ENCODE peak calls at places on chromosomes 6 and 20, in six cellular contexts. V is transverse colon; Z is CD8-positive, alpha-beta T cell; E is RWPE1; D is OCI-LY7; R is pancreas. X is an unnamed sample.

GRCh38 chr20:4216142-4216735 is 200.9 kb upstream of the RNF24 start:
- DNase-seq in V (no peak), Z (no peak), E (no peak), D (no peak), R (no peak), X (no peak)

GRCh38 chr20:4100679-4101078 is 85.3 kb upstream of the RNF24 start:
- DNase-seq in Z (no peak), D (no peak), R (no peak), E (no peak), V (no peak), X (no peak)

GRCh38 chr6:35751594-35751993 is 14.8 kb downstream of the ARMC12 start:
- DNase-seq in Z (no peak), R (no peak), E (no peak), V (no peak), D (no peak), X (no peak)

GRCh38 chr6:52263709-52264320 is 19.5 kb upstream of the IL17F start:
- DNase-seq in D (peak), E (peak), Z (peak), V (peak), R (peak), X (peak)

GRCh38 chr6:42239333-42239732 is 21.7 kb upstream of the MRPS10 start:
- DNase-seq in V (no peak), R (no peak), Z (no peak), E (peak), D (no peak), X (peak)

GRCh38 chr6:4693566-4693965 is 82.6 kb upstream of the CDYL start:
- DNase-seq in V (no peak), R (no peak), E (no peak), Z (no peak), D (no peak), X (no peak)

GRCh38 chr20:25233016-25233772 is 14.7 kb upstream of the PYGB start:
- DNase-seq in E (peak), V (peak), Z (no peak), D (no peak), R (peak), X (peak)

GRCh38 chr6:31139599-31139998 is 733 bp upstream of the PSORS1C2 start:
- DNase-seq in D (no peak), Z (no peak), V (no peak), R (no peak), E (no peak), X (no peak)

GRCh38 chr6:161301338-161301737 is 27.5 kb upstream of the AGPAT4 start:
- DNase-seq in V (no peak), E (peak), D (no peak), Z (no peak), R (no peak), X (peak)

GRCh38 chr6:7540595-7540994 is 876 bp upstream of the DSP start:
- DNase-seq in R (no peak), V (no peak), Z (no peak), E (no peak), D (no peak), X (no peak)

GRCh38 chr6:167290786-167291622 is at the start of gene UNC93A:
- DNase-seq in R (no peak), E (no peak), Z (no peak), D (no peak), V (no peak), X (no peak)

GRCh38 chr20:54020868-54021267 is 49.5 kb downstream of the BCAS1 start:
- DNase-seq in D (no peak), E (no peak), V (no peak), R (no peak), Z (no peak), X (no peak)

GRCh38 chr6:116005508-116005855 is 55.2 kb downstream of the FRK start:
- DNase-seq in Z (no peak), E (no peak), R (no peak), V (no peak), D (no peak), X (no peak)

GRCh38 chr6:136051140-136051775 is 198.9 kb downstream of the MTFR2 start:
- DNase-seq in D (no peak), V (no peak), E (no peak), R (no peak), Z (no peak), X (no peak)

GRCh38 chr6:51299649-51300380 is 481.1 kb downstream of the TFAP2B start:
- DNase-seq in R (no peak), D (no peak), E (peak), V (no peak), Z (no peak), X (peak)

GRCh38 chr20:37690626-37691369 is 3.0 kb upstream of the CTNNBL1 start:
- DNase-seq in D (no peak), Z (no peak), V (no peak), R (no peak), E (no peak), X (no peak)

GRCh38 chr20:16692442-16692841 is 37.4 kb upstream of the SNRPB2 start:
- DNase-seq in E (no peak), V (no peak), D (no peak), R (no peak), Z (no peak), X (no peak)

GRCh38 chr6:35054743-35055130 is 86.4 kb downstream of the TCP11 start:
- DNase-seq in D (no peak), R (no peak), Z (no peak), E (no peak), V (no peak), X (no peak)

GRCh38 chr20:20463933-20464374 is 96.0 kb downstream of the INSM1 start:
- DNase-seq in R (no peak), Z (no peak), V (no peak), D (peak), E (no peak), X (no peak)

GRCh38 chr6:55758156-55758942 is 117.0 kb downstream of the BMP5 start:
- DNase-seq in D (no peak), E (peak), R (no peak), V (no peak), Z (no peak), X (peak)

GRCh38 chr20:34058831-34059230 is 53.2 kb downstream of the EIF2S2 start:
- DNase-seq in V (no peak), D (peak), E (no peak), Z (no peak), R (no peak), X (no peak)

GRCh38 chr6:125995972-125996580 is 9.7 kb downstream of the TRMT11 start:
- DNase-seq in Z (peak), V (peak), D (peak), R (peak), E (peak), X (peak)

GRCh38 chr6:131015192-131015591 is 47.9 kb downstream of the EPB41L2 start:
- DNase-seq in D (no peak), Z (no peak), E (no peak), V (no peak), R (no peak), X (no peak)

GRCh38 chr20:41631826-41632225 is 13.6 kb upstream of the CHD6 start:
- DNase-seq in V (no peak), Z (no peak), D (no peak), R (no peak), E (no peak), X (peak)

GRCh38 chr6:27260339-27260738 is 12.8 kb downstream of the PRSS16 start:
- DNase-seq in V (no peak), Z (no peak), D (no peak), E (no peak), R (no peak), X (no peak)

GRCh38 chr6:70221025-70221714 is 81.7 kb downstream of the COL9A1 start:
- DNase-seq in Z (no peak), R (no peak), V (no peak), E (peak), D (peak), X (peak)

GRCh38 chr20:23515250-23515939 is 24.5 kb downstream of the CST8 start:
- DNase-seq in V (no peak), D (no peak), Z (no peak), E (no peak), R (no peak), X (no peak)

GRCh38 chr6:41558033-41558807 is 12.0 kb downstream of the FOXP4 start:
- DNase-seq in V (no peak), E (no peak), R (peak), Z (no peak), D (no peak), X (no peak)

GRCh38 chr6:110628330-110628729 is 151.9 kb upstream of the SLC22A16 start:
- DNase-seq in V (no peak), R (no peak), E (peak), Z (no peak), D (no peak), X (peak)

GRCh38 chr6:43506667-43507471 is 3.3 kb downstream of the LRRC73 start:
- DNase-seq in R (peak), E (peak), Z (peak), D (peak), V (peak), X (peak)

GRCh38 chr6:43355862-43356590 is 13.4 kb downstream of the ZNF318 start:
- DNase-seq in Z (no peak), E (no peak), D (peak), V (peak), R (peak), X (no peak)

GRCh38 chr6:4192173-4192572 is 56.8 kb upstream of the ECI2 start:
- DNase-seq in V (no peak), Z (no peak), E (no peak), D (no peak), R (no peak), X (no peak)

GRCh38 chr6:145139451-145139850 is 595.9 kb downstream of the EPM2A start:
- DNase-seq in V (no peak), R (no peak), Z (no peak), E (no peak), D (no peak), X (peak)

GRCh38 chr6:80638222-80639055 is 532.0 kb downstream of the BCKDHB start:
- DNase-seq in E (peak), R (peak), D (no peak), V (peak), Z (no peak), X (peak)

GRCh38 chr6:135224037-135224647 is 43.0 kb downstream of the MYB start:
- DNase-seq in Z (no peak), V (no peak), R (no peak), D (no peak), E (no peak), X (no peak)

GRCh38 chr6:163228041-163228440 is 186.5 kb upstream of the QKI start:
- DNase-seq in Z (no peak), R (no peak), D (no peak), E (no peak), V (no peak), X (no peak)

GRCh38 chr20:22338140-22338708 is 246.1 kb downstream of the FOXA2 start:
- DNase-seq in E (no peak), V (no peak), D (no peak), R (no peak), Z (no peak), X (no peak)

GRCh38 chr6:117840541-117840983 is 66.5 kb upstream of the SLC35F1 start:
- DNase-seq in E (peak), D (peak), V (no peak), Z (no peak), R (no peak), X (peak)

GRCh38 chr20:13286600-13286999 is 65.5 kb downstream of the ISM1 start:
- DNase-seq in E (peak), Z (no peak), V (no peak), D (no peak), R (no peak), X (peak)
- TF ChIP-seq CTCF in E (no peak), Z (no peak), V (no peak), D (no peak), R (no peak), X (no peak)

GRCh38 chr20:45138451-45139300 is 14.4 kb upstream of the WFDC12 start:
- DNase-seq in D (peak), R (peak), E (peak), V (peak), Z (peak), X (peak)
- TF ChIP-seq CTCF in D (peak), R (peak), E (peak), V (peak), Z (peak), X (peak)

GRCh38 chr6:37696220-37696840 is 1.4 kb downstream of the MDGA1 start:
- DNase-seq in E (peak), D (no peak), V (no peak), R (no peak), Z (no peak), X (no peak)

GRCh38 chr6:37698264-37699137 is 818 bp upstream of the MDGA1 start:
- DNase-seq in V (peak), R (peak), Z (peak), E (peak), D (peak), X (peak)

GRCh38 chr6:37695857-37696219 is 1.8 kb downstream of the MDGA1 start:
- DNase-seq in D (no peak), Z (no peak), R (no peak), E (no peak), V (no peak), X (no peak)

GRCh38 chr6:37695273-37695672 is 2.4 kb downstream of the MDGA1 start:
- DNase-seq in R (no peak), V (no peak), D (no peak), E (no peak), Z (no peak), X (no peak)

DNA sequence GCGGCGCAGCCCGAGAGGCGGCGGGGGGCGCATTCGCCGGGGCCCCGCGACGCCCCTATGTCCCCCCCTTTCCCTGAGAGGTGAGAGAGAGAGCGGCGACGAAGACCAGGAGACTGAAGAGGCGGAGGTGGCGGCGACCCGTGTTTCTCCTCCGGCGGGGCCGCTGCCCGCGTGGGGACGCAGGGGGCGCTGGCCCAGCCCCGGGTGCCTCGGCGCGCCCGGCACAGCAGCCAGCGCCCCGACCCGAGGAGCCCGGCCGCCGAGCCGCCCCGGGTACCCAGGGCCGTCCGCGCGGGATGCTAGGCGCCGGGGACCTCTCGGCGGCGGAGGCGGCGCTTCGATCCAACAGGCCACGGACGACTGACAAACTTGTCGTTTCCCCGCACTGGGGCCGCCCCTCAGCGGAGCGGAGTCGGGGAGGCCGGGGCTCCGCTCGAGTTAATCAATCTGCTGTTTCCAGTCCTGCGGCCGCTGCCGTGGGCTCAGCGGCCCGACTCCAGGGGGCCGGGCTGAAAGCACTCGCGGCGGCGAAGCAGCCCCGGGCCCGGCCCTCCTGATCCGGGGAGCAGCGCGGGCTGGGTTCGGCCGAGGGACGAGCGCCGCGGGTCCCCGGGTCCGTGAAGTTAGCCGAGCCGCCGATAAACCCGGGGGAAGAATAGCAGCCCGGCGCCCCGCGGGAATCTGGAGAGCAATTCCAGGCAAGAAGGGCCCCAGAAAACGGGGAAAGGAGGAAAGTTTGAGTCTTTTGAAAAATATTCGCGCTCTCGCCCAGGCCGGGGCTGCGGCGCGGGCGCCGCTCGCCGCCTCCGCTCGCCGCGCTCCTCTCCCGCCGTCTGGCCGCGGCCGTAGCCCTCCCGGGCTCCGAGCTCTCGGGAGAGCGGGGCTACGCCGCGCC is 595 bp downstream of the MDGA1 start:
- DNase-seq in Z (peak), E (peak), D (no peak), V (no peak), R (no peak), X (no peak)
- TF ChIP-seq CTCF in Z (no peak), E (peak), D (no peak), V (no peak), R (no peak), X (no peak)

GRCh38 chr20:32562495-32562911 is 22.6 kb downstream of the NOL4L start:
- DNase-seq in D (no peak), E (no peak), Z (no peak), R (no peak), V (no peak), X (no peak)

GRCh38 chr20:32559216-32559752 is 25.8 kb downstream of the NOL4L start:
- DNase-seq in D (no peak), V (no peak), R (no peak), E (no peak), Z (no peak), X (no peak)

GRCh38 chr20:32559753-32560380 is 25.3 kb downstream of the NOL4L start:
- DNase-seq in D (no peak), Z (no peak), R (no peak), E (no peak), V (no peak), X (peak)

GRCh38 chr20:32560482-32560988 is 24.6 kb downstream of the NOL4L start:
- DNase-seq in Z (no peak), E (no peak), D (no peak), V (no peak), R (no peak), X (no peak)

DNA sequence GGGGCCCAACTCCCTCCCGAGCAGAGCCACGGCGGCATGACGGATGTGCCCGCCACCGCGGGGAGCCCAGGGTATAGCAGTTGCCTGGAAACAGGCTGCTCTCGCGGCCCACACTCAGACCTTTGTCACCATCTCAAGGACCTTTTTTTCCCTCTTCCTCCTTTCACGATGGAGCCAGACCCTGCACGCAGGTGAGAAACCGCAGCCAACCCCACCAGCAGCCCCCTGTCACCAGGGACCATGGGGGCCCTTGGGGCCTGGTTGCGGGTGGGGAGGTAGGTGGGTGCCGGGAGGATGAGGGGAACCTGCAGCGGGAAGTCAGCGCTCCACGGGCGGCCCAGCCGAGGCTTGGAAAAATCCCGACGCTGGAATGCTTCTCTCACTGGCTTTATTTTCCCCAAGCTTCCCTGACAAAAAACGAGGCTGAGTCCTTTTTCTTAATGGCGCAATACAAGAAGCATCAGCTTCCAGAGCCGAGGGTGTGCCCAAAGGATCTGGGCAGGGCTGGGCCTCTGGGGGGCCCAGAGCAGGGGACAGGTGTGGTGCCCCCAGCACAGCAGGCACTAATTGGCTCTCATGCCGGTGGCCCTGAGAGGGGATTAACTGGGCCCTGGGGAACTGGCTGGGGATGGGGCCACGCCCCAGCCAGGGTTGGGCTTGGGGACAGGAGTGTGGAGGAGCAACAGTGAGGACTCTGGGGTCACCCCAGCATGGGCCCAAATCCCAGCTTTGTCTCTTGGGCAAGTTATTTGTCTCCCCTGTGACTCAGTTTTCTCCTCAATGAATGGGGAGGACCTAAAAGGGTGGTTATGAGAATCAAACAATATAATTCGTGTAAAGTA is 23.9 kb downstream of the NOL4L start:
- DNase-seq in D (no peak), V (no peak), R (no peak), E (no peak), Z (no peak), X (no peak)
- TF ChIP-seq CTCF in D (no peak), V (no peak), R (no peak), E (no peak), Z (no peak), X (no peak)

GRCh38 chr6:39724787-39725631 is at the start of gene KIF6:
- DNase-seq in D (peak), E (peak), Z (peak), R (peak), V (peak), X (peak)
- TF ChIP-seq CTCF in D (no peak), E (no peak), Z (no peak), R (no peak), V (no peak), X (no peak)

GRCh38 chr6:104201557-104201956 is 658.2 kb downstream of the HACE1 start:
- DNase-seq in V (no peak), R (no peak), Z (no peak), D (no peak), E (no peak), X (no peak)
- TF ChIP-seq CTCF in V (no peak), R (no peak), Z (no peak), D (no peak), E (no peak), X (no peak)

GRCh38 chr20:49169547-49169946 is 18.6 kb downstream of the STAU1 start:
- DNase-seq in E (no peak), Z (no peak), V (no peak), D (no peak), R (no peak), X (no peak)

GRCh38 chr20:49174183-49174582 is 14.0 kb downstream of the STAU1 start:
- DNase-seq in Z (no peak), R (no peak), E (no peak), V (no peak), D (no peak), X (no peak)

GRCh38 chr20:49171928-49172327 is 16.2 kb downstream of the STAU1 start:
- DNase-seq in D (no peak), Z (no peak), V (no peak), E (no peak), R (no peak), X (no peak)

GRCh38 chr20:49170714-49171113 is 17.4 kb downstream of the STAU1 start:
- DNase-seq in Z (no peak), V (no peak), R (no peak), E (no peak), D (no peak), X (no peak)

DNA sequence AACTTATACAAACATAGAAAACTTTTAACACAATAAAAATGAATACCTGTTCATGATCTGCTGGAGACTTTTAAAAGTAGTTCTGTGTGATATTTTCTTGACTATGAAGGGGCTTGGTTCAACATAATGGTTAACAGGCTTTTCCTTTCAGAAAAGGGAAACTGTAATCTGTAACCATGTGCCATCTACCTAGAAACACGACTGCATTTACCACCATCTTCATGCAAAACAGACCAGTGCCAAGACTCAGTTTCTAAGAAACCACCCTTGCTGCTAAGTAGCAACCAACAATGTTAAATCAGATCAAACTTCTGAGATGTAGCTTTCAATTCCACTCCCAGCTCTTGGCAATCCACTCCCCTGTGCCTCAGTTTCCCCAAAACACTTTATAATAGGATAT is 15.7 kb downstream of the STAU1 start:
- DNase-seq in E (no peak), Z (no peak), V (no peak), D (no peak), R (no peak), X (no peak)
- TF ChIP-seq CTCF in E (no peak), Z (no peak), V (no peak), D (no peak), R (no peak), X (no peak)

X was measured in MCF 10A.